ENCODE peak calls at places on chromosome 1, in nine cellular contexts. V, X, E, F, R, C, D, Z and A are unnamed samples.

GRCh38 chr1:47694011-47694890 is 256.4 kb downstream of the FOXD2 start:
- DNase-seq in X (no peak), D (no peak), R (no peak), E (no peak), V (peak; percentile 10), F (no peak), Z (peak; percentile 5), C (no peak), A (no peak)

GRCh38 chr1:163168053-163168452 is 34.7 kb downstream of the RGS5 start:
- DNase-seq in X (no peak), C (no peak), D (no peak), F (peak; percentile 26), R (no peak), V (no peak), E (no peak), Z (peak; percentile 71), A (peak; percentile 11)

GRCh38 chr1:153288634-153289275 is 24.0 kb downstream of the PGLYRP3 start:
- DNase-seq in E (no peak), Z (no peak), C (no peak), D (peak; percentile 20), V (no peak), F (peak; percentile 35), R (peak; percentile 75), X (peak; percentile 80), A (no peak)

GRCh38 chr1:55813619-55814018 is 598.5 kb upstream of the USP24 start:
- DNase-seq in V (peak; percentile 75), Z (peak; percentile 38), F (peak; percentile 12), C (no peak), R (no peak), E (peak; percentile 78), D (no peak), X (no peak), A (peak; percentile 66)

GRCh38 chr1:174742805-174743653 is 256.7 kb upstream of the CACYBP start:
- DNase-seq in R (no peak), Z (no peak), E (no peak), X (no peak), V (no peak), C (no peak), D (no peak), F (no peak), A (no peak)

GRCh38 chr1:3872546-3872945 is 15.3 kb downstream of the DFFB start:
- DNase-seq in Z (no peak), F (no peak), R (no peak), E (peak; percentile 31), D (no peak), X (no peak), V (no peak), C (no peak), A (no peak)

GRCh38 chr1:184618851-184619250 is 135.8 kb downstream of the EDEM3 start:
- DNase-seq in Z (no peak), V (no peak), X (no peak), C (no peak), R (no peak), D (no peak), F (no peak), E (no peak), A (no peak)

GRCh38 chr1:198711837-198712236 is 73.0 kb downstream of the PTPRC start:
- DNase-seq in F (no peak), V (no peak), Z (no peak), E (no peak), X (no peak), C (no peak), R (no peak), D (no peak), A (no peak)

GRCh38 chr1:29211086-29212030 is 19.4 kb downstream of the MECR start:
- DNase-seq in Z (no peak), F (no peak), C (no peak), D (no peak), R (no peak), X (no peak), E (no peak), V (no peak), A (no peak)

GRCh38 chr1:238647877-238648276 is 738.5 kb upstream of the CHRM3 start:
- DNase-seq in F (peak; percentile 83), E (no peak), X (no peak), V (no peak), Z (no peak), C (no peak), D (no peak), R (peak; percentile 96), A (peak; percentile 70)

GRCh38 chr1:4146101-4146500 is 246.0 kb upstream of the C1orf174 start:
- DNase-seq in C (no peak), X (no peak), V (no peak), R (no peak), E (no peak), F (no peak), D (no peak), Z (no peak), A (no peak)

GRCh38 chr1:110056776-110057175 is 13.7 kb downstream of the ALX3 start:
- DNase-seq in F (no peak), X (no peak), C (no peak), V (no peak), R (no peak), Z (peak; percentile 59), E (peak; percentile 21), D (peak; percentile 70), A (no peak)

GRCh38 chr1:100362821-100363466 is 10.6 kb downstream of the CDC14A start:
- DNase-seq in V (no peak), D (no peak), F (no peak), R (peak; percentile 65), X (no peak), C (no peak), E (no peak), Z (no peak), A (no peak)
- H3K27ac ChIP-seq in V (no peak overlapping the region), D (no peak overlapping the region), F (no peak overlapping the region), R (peak overlapping the region; percentile 67), X (no peak overlapping the region), C (no peak overlapping the region), E (no peak overlapping the region), Z (no peak overlapping the region), A (no peak overlapping the region)

GRCh38 chr1:203640117-203640516 is 13.5 kb downstream of the ATP2B4 start:
- DNase-seq in D (no peak), F (no peak), V (no peak), C (no peak), X (no peak), Z (no peak), E (no peak), R (no peak), A (no peak)
- H3K27ac ChIP-seq in D (no peak overlapping the region), F (no peak overlapping the region), V (peak overlapping the region; percentile 80), C (no peak overlapping the region), X (peak overlapping the region; percentile 83), Z (no peak overlapping the region), E (no peak overlapping the region), R (no peak overlapping the region), A (no peak overlapping the region)

GRCh38 chr1:16913616-16913865 is 8.2 kb upstream of the CROCC start:
- DNase-seq in D (no peak), E (no peak), F (no peak), R (no peak), V (no peak), C (no peak), X (no peak), Z (no peak), A (no peak)
- H3K27ac ChIP-seq in D (peak overlapping the region; percentile 78), E (peak overlapping the region; percentile 78), F (peak overlapping the region; percentile 72), R (peak overlapping the region; percentile 78), V (peak overlapping the region; percentile 68), C (peak overlapping the region; percentile 100), X (peak overlapping the region; percentile 69), Z (no peak overlapping the region), A (peak overlapping the region; percentile 69)

GRCh38 chr1:64513557-64513956 is 43.6 kb downstream of the CACHD1 start:
- DNase-seq in Z (no peak), C (no peak), X (no peak), R (no peak), F (no peak), E (no peak), V (no peak), D (no peak), A (no peak)

GRCh38 chr1:64508521-64509096 is 38.7 kb downstream of the CACHD1 start:
- DNase-seq in E (no peak), V (no peak), F (no peak), C (no peak), D (no peak), Z (no peak), X (no peak), R (no peak), A (no peak)

GRCh38 chr1:64514197-64514765 is 44.4 kb downstream of the CACHD1 start:
- DNase-seq in Z (no peak), X (no peak), E (no peak), V (no peak), F (no peak), R (no peak), D (peak; percentile 94), C (no peak), A (peak; percentile 51)

GRCh38 chr1:64507897-64508296 is 38.0 kb downstream of the CACHD1 start:
- DNase-seq in F (no peak), R (no peak), Z (no peak), E (no peak), D (no peak), X (no peak), C (no peak), V (no peak), A (no peak)

GRCh38 chr1:64511054-64511453 is 41.1 kb downstream of the CACHD1 start:
- DNase-seq in C (no peak), F (no peak), Z (no peak), V (no peak), R (no peak), D (no peak), E (no peak), X (no peak), A (no peak)
- H3K27ac ChIP-seq in C (no peak overlapping the region), F (no peak overlapping the region), Z (peak overlapping the region; percentile 50), V (no peak overlapping the region), R (no peak overlapping the region), D (no peak overlapping the region), E (no peak overlapping the region), X (no peak overlapping the region), A (no peak overlapping the region)

GRCh38 chr1:6128276-6129081 is 51.6 kb downstream of the CHD5 start:
- DNase-seq in D (no peak), R (no peak), V (no peak), X (no peak), F (no peak), Z (no peak), C (no peak), E (peak; percentile 49), A (no peak)

GRCh38 chr1:6129313-6129712 is 50.8 kb downstream of the CHD5 start:
- DNase-seq in F (no peak), R (no peak), V (no peak), C (no peak), D (peak; percentile 19), Z (no peak), E (no peak), X (no peak), A (no peak)

GRCh38 chr1:6131561-6131960 is 48.6 kb downstream of the CHD5 start:
- DNase-seq in F (no peak), Z (no peak), E (no peak), X (no peak), R (no peak), C (no peak), D (no peak), V (no peak), A (no peak)

GRCh38 chr1:6130596-6130995 is 49.5 kb downstream of the CHD5 start:
- DNase-seq in R (no peak), Z (no peak), D (no peak), E (no peak), C (no peak), X (no peak), V (no peak), F (no peak), A (no peak)

DNA sequence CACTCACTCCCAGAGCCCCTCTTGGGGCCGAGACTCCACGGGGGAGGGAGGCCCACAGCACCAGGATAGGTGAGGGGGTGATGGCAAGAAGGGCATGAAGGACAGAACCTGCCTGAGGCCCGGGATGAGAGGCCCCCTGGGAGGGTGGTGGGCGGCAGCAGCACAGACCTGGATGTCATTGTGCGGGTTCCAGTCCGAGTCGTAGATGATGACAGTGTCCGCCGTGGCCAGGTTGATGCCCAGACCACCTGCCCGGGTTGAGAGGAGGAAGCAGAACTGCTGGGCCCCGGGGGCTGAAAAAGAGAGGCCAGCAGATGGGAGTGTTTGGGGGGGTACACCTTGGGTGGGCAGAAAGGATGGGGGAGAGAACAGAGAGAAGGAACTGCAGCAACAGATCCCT is 50.1 kb downstream of the CHD5 start:
- DNase-seq in V (no peak), Z (no peak), F (no peak), E (no peak), C (no peak), X (no peak), R (no peak), D (no peak), A (no peak)
- H3K27ac ChIP-seq in V (no peak overlapping the region), Z (no peak overlapping the region), F (no peak overlapping the region), E (no peak overlapping the region), C (no peak overlapping the region), X (no peak overlapping the region), R (no peak overlapping the region), D (no peak overlapping the region), A (no peak overlapping the region)